ENCODE peak calls at places on chromosomes 11 and 22, in five cellular contexts. M, W, Z, V and K are unnamed samples.
A peak's percentile ranks its signal among the peaks of the same experiment; 100 is the strongest.

GRCh38 chr11:48169706-48170105 is 46.9 kb upstream of the OR4B1 start:
- DNase-seq in M (no peak), W (no peak), Z (no peak), V (no peak), K (no peak)

GRCh38 chr11:118924591-118925585 is 838 bp downstream of the BCL9L start:
- DNase-seq in M (peak; percentile 49), W (peak; percentile 83), Z (peak; percentile 58), V (peak; percentile 76), K (peak; percentile 77)

GRCh38 chr11:94948070-94948617 is 25.2 kb downstream of the CWC15 start:
- DNase-seq in M (no peak), W (no peak), Z (no peak), V (no peak), K (no peak)

GRCh38 chr22:32712644-32713355 is 88.7 kb upstream of the TIMP3 start:
- DNase-seq in M (no peak), W (no peak), Z (no peak), V (no peak), K (no peak)

GRCh38 chr11:66639066-66639813 is 737 bp downstream of the RBM4 start:
- DNase-seq in M (peak; percentile 39), W (no peak), Z (peak; percentile 52), V (peak; percentile 58), K (no peak)

GRCh38 chr11:10669258-10670033 is 24.1 kb downstream of the IRAG1 start:
- DNase-seq in M (no peak), W (no peak), Z (no peak), V (peak; percentile 52), K (no peak)

GRCh38 chr11:46520971-46521745 is 72.7 kb downstream of the AMBRA1 start:
- DNase-seq in M (no peak), W (no peak), Z (no peak), V (no peak), K (no peak)

GRCh38 chr11:56396047-56396446 is 16.4 kb upstream of the OR5AL1 start:
- DNase-seq in M (no peak), W (no peak), Z (no peak), V (no peak), K (no peak)

GRCh38 chr11:6828103-6828502 is 17.4 kb upstream of the OR10A5 start:
- DNase-seq in M (no peak), W (no peak), Z (no peak), V (no peak), K (no peak)

GRCh38 chr11:77171885-77172665 is 44.0 kb downstream of the MYO7A start:
- DNase-seq in M (no peak), W (peak; percentile 68), Z (no peak), V (no peak), K (no peak)

GRCh38 chr11:95469268-95469667 is 238.3 kb upstream of the SESN3 start:
- DNase-seq in M (no peak), W (no peak), Z (no peak), V (no peak), K (no peak)

GRCh38 chr11:117919326-117920275 is 9.6 kb downstream of the TMPRSS13 start:
- DNase-seq in M (no peak), W (no peak), Z (peak; percentile 32), V (no peak), K (no peak)

GRCh38 chr11:48091426-48092102 is 111.2 kb downstream of the PTPRJ start:
- DNase-seq in M (no peak), W (no peak), Z (no peak), V (no peak), K (no peak)

GRCh38 chr11:108125126-108125525 is 3.8 kb downstream of the ACAT1 start:
- DNase-seq in M (no peak), W (no peak), Z (no peak), V (no peak), K (no peak)

GRCh38 chr11:102177126-102177525 is 66.9 kb downstream of the YAP1 start:
- DNase-seq in M (no peak), W (no peak), Z (no peak), V (no peak), K (no peak)

GRCh38 chr22:46557736-46558480 is 20.5 kb upstream of the CELSR1 start:
- DNase-seq in M (no peak), W (peak; percentile 66), Z (no peak), V (no peak), K (no peak)

GRCh38 chr11:30225642-30226041 is 5.2 kb upstream of the FSHB start:
- DNase-seq in M (no peak), W (no peak), Z (no peak), V (no peak), K (no peak)
- TF ChIP-seq CTCF in M (no peak), W (no peak), Z (no peak), V (no peak), K (no peak)

GRCh38 chr11:59810189-59810910 is at the start of gene MRPL16:
- DNase-seq in M (peak; percentile 79), W (peak; percentile 96), Z (peak; percentile 96), V (peak; percentile 91), K (peak; percentile 92)
- TF ChIP-seq CTCF in M (no peak), W (peak; percentile 26), Z (peak; percentile 37), V (no peak), K (peak; percentile 29)

DNA sequence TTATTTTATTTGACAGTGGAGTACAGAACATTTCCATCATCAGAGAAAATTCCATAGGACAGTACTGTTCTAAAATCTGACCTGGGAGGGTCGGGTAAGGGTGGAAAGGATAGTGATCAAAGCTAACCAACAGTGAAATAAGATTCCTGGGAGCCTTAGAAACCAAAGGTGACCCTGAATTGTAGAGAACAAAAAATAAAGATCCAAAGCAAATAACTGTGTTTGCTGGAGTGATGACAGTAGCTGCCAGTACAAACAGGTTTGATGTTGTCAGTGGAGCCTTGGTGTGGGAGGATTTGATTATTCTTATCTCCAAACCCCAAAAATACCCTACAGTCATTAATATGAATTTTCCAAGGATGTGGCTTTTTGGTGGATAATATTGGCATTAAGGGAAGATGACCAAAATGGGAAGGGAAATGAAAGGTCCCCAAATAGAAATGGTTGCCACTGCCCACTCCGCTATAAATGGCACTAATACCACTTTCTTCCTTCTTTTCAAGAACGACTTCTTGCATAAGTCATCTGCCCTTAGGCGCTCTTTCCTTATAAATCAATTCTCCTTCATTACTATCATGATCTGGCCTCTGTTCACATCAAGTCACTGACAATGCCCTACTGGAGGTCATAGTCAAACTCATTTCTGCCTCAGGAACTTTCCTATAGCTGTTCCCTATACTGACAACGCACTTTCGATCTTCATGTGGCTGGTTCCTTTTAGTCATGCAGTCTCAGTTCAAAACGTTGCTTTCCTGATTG is 44.4 kb downstream of the EHF start:
- DNase-seq in M (no peak), W (no peak), Z (no peak), V (no peak), K (no peak)
- TF ChIP-seq CTCF in M (no peak), W (no peak), Z (no peak), V (no peak), K (no peak)

GRCh38 chr11:44267366-44268072 is 42.4 kb downstream of the ALX4 start:
- DNase-seq in M (no peak), W (no peak), Z (no peak), V (no peak), K (no peak)
- TF ChIP-seq CTCF in M (no peak), W (no peak), Z (no peak), V (no peak), K (no peak)

DNA sequence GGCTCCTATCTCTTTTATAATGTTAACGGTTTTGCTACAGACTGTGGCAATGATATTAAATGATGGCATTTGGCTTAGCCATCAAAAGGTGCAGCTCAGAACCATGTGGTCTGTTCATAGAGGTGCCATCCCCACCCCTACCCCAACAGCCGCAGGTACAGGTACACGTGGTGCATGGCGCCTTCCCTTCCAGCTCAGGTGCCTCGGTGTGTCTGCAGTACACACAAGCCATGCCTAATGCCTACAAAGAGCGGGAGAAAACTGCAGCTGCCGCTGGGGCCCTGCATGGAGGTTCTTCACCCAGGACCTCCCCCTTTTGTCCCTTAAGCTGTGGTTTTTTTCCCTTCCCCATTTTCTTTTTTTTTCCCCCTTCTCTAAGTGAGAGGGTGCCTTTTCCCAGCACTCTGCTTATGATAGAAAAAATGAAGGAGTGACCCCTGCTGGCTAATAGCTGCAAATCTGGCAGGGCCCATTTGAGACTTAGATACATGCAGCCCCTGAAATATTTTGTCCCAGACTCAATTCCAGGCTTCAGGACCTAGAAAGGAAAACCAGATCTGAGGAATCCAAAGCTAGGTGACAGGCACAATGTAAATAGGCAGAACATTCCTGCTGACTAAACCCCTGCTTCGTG is 6.5 kb downstream of the OR52M1 start:
- DNase-seq in M (no peak), W (peak; percentile 46), Z (peak; percentile 12), V (no peak), K (no peak)
- TF ChIP-seq CTCF in M (no peak), W (peak; percentile 21), Z (peak; percentile 34), V (no peak), K (peak; percentile 49)

DNA sequence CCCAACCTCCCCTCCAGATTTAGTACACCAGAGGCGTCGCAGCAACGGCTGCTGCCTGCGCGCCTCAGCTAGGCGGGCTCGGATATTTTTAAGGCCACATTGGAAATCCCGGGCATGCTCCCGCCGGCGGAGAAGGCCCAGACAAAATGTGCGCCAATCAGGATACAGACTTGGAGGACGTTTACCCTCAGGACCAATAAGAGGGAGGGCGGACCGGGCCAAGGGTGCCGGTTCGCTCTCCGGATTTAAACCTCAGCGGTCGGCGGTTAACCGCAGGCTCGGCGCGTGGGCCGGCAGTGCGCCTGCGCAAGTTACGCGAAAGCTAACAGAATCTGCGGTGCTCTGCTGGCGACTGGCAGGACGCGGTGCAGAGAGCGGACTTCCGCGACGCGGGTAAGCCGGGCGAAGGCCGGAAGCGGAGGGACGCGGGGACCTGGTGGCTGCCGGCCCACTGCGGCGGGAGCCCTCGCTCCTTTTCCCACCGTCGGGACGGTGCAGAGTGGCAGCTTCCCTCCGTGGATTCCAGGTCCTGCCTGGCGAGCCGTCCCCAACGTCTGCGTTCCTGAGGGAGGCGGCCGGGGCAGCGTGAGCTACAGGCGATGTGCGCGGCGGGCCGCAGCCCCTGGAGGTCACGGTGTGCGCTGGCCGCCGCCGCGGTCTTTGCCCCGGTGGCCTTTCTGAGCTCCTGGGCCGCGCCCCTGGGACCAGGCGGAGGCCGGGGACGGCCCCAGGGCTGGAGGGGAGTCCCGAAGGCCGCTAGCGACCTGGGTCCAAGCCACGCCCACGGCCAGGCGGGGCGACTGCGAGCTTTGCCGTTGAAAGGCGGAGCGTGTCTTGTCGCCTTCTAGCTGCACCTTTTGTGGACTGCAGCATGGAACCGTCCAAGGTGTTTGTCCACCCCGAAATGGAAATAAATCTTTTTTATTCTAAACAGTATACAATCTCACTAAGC is at the start of gene HYLS1:
- DNase-seq in M (peak; percentile 98), W (peak; percentile 97), Z (peak; percentile 99), V (peak; percentile 97), K (peak; percentile 89)
- TF ChIP-seq CTCF in M (no peak), W (peak; percentile 29), Z (peak; percentile 18), V (peak; percentile 17), K (peak; percentile 39)

DNA sequence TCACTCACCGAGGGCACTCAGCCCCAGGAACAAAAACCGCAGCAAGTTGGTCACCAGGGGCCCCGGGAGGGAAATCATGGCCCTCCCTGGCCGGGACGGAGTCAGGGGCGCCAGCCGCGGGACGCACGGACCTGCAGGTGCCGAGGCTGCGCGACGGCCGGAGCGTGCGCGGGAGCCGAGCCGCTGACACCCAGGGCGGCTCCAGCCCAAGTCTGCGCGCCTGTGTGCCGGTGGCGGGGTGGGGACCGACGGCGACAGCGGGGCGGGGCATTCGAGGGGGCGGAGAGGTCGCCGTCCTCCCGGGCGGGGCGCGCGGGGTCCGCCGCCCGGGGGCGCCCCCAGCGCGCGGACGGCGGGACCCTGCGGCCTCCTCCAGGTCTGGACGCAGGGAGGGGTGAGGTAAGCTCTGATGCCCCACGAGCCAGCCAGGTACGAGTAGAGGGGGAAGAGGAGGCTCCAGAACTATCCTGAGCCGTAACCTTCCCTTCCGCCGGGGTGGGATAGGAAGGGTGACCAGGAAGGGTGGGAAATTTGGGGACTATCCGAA is at the start of gene ESAM:
- DNase-seq in M (peak; percentile 34), W (peak; percentile 86), Z (peak; percentile 79), V (no peak), K (no peak)
- TF ChIP-seq CTCF in M (no peak), W (no peak), Z (peak; percentile 16), V (no peak), K (no peak)